ENCODE peak calls at places on chromosomes 7 and 10, in six cellular contexts. J is ovary, V is BJ, G is SK-N-SH, A is lower leg skin, Y is dorsolateral prefrontal cortex. T is an unnamed sample.

GRCh38 chr10:23316406-23316805 is 28.2 kb downstream of the C10orf67 start:
- DNase-seq in G (no peak), J (no peak), Y (no peak), V (no peak), A (no peak), T (no peak)

GRCh38 chr7:143018931-143019330 is 8.0 kb downstream of the OR9A2 start:
- DNase-seq in V (no peak), Y (no peak), A (no peak), G (no peak), J (no peak), T (no peak)

GRCh38 chr7:70512144-70512543 is 619.8 kb upstream of the GALNT17 start:
- DNase-seq in J (no peak), G (no peak), A (no peak), V (no peak), Y (no peak), T (no peak)

GRCh38 chr10:80599424-80599847 is 61.7 kb downstream of the SH2D4B start:
- DNase-seq in V (no peak), G (peak; percentile 58), J (no peak), Y (no peak), A (peak; percentile 70), T (no peak)

GRCh38 chr10:122850705-122851640 is 5.3 kb upstream of the CUZD1 start:
- DNase-seq in G (no peak), J (no peak), Y (no peak), A (no peak), V (no peak), T (no peak)

GRCh38 chr7:25385731-25386136 is 157.4 kb upstream of the NPVF start:
- DNase-seq in A (no peak), J (no peak), Y (no peak), G (no peak), V (no peak), T (no peak)

GRCh38 chr10:29861811-29862505 is 197.4 kb downstream of the JCAD start:
- DNase-seq in J (no peak), Y (no peak), A (no peak), V (peak; percentile 53), G (no peak), T (no peak)

GRCh38 chr10:69087600-69088470 is at the start of gene SRGN:
- DNase-seq in J (no peak), V (no peak), Y (peak; percentile 48), A (peak; percentile 90), G (no peak), T (peak; percentile 71)

GRCh38 chr7:33262476-33262875 is 133.1 kb downstream of the BBS9 start:
- DNase-seq in G (no peak), J (no peak), A (no peak), V (no peak), Y (no peak), T (no peak)

GRCh38 chr10:90652519-90652918 is 205.3 kb downstream of the HTR7 start:
- DNase-seq in G (no peak), A (no peak), Y (no peak), J (no peak), V (no peak), T (no peak)
- TF ChIP-seq CTCF in G (peak; percentile 29), A (no peak), Y (no peak), J (no peak), V (peak; percentile 58), T (no peak)

GRCh38 chr7:129503725-129504124 is 1.4 kb downstream of the SMKR1 start:
- DNase-seq in J (no peak), Y (no peak), A (peak; percentile 32), G (no peak), V (no peak), T (no peak)

GRCh38 chr7:129499915-129500463 is 2.3 kb upstream of the SMKR1 start:
- DNase-seq in G (no peak), V (no peak), Y (no peak), A (peak; percentile 36), J (no peak), T (no peak)

GRCh38 chr7:129498021-129498420 is 4.3 kb upstream of the SMKR1 start:
- DNase-seq in V (no peak), A (peak; percentile 37), Y (no peak), J (no peak), G (no peak), T (no peak)

GRCh38 chr7:129501760-129502707 is at the start of gene SMKR1:
- DNase-seq in V (no peak), J (peak; percentile 83), G (peak; percentile 99), Y (peak; percentile 60), A (peak; percentile 92), T (peak; percentile 67)

GRCh38 chr7:129502708-129503685 is 666 bp downstream of the SMKR1 start:
- DNase-seq in A (peak; percentile 83), V (no peak), G (peak; percentile 90), Y (no peak), J (no peak), T (no peak)
- TF ChIP-seq CTCF in A (no peak), V (peak; percentile 22), G (peak; percentile 39), Y (no peak), J (no peak), T (no peak)

DNA sequence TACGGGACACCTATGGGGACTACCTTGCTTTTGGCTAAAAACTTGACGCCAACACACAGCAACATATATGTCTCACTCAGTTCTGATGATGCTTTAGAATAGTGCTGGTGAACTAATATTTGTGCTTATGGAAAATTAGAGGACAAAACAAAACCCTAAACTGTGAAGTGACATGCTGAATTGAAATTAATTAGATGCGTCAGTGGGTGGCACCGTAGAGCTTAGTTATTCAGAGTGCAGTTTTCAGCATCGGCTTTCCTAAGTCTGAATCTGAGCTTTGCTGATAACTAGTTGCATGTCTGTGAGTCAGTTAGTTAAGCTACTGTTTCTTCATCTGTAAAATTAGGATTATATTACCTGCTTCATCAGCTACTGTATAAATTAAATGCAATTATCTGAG is 245.0 kb upstream of the SORCS1 start:
- DNase-seq in J (no peak), Y (no peak), V (no peak), G (no peak), A (no peak), T (no peak)
- TF ChIP-seq CTCF in J (no peak), Y (peak; percentile 37), V (peak; percentile 13), G (peak; percentile 62), A (no peak), T (no peak)

GRCh38 chr7:130148561-130148960 is 56.6 kb downstream of the TMEM209 start:
- DNase-seq in G (no peak), V (no peak), A (peak; percentile 34), J (no peak), Y (no peak), T (no peak)
- TF ChIP-seq CTCF in G (no peak), V (no peak), A (no peak), J (no peak), Y (no peak), T (no peak)

DNA sequence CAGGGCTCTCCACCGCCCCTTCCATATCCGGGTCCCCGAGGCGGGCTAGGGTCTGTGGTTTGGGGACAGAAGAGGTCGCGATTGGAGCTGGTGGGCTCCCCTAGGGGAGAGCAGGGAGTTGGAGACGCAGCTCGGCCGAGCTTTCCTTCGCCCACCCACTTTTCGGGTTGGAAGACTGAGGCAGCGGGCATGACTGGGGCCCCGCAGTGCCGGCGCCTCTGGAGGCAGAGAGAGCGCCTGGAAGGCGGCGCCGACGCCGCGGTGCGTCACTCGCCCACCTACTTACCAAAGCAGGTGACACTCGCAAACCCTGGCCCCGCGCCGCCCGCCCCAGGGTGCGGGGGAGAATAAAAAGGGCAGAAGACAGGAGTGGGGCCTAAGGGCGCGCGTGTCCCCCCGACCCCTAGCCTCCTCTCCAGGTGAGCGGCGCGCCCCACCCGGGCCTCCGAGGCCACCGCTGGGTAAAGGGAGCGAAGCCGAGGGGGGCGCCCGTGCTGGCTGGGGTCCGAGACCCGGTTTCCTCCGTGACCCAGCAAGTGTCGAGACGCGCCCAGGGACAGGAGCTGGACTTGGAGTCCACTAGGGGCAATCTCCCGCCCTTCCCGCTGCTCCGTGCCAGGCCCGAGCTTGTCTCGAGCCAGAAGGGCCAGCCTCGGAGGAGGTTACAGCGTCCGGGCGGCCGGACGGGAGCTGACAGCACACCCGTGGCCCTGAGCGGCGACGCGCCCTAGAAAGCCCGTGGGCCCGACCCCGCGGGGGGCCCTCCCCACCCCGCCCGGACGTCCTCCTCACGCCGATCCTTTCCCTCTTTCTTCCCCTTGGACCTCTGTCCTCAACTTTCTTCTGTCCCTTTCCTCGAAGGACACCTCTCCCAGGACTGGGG is 34.4 kb upstream of the GRID1 start:
- DNase-seq in Y (peak; percentile 52), A (peak; percentile 89), V (no peak), J (peak; percentile 57), G (peak; percentile 81), T (peak; percentile 42)
- TF ChIP-seq CTCF in Y (peak; percentile 8), A (no peak), V (peak; percentile 47), J (no peak), G (peak; percentile 32), T (no peak)

GRCh38 chr10:18689498-18689897 is 30.3 kb downstream of the ARL5B start:
- DNase-seq in G (peak; percentile 43), A (no peak), V (no peak), J (no peak), Y (no peak), T (no peak)
- TF ChIP-seq CTCF in G (peak; percentile 73), A (no peak), V (peak; percentile 36), J (no peak), Y (peak; percentile 39), T (no peak)

GRCh38 chr10:59435707-59436106 is 73.4 kb upstream of the FAM13C start:
- DNase-seq in A (no peak), Y (no peak), V (no peak), G (no peak), J (no peak), T (no peak)

GRCh38 chr10:59432207-59432900 is 70.0 kb upstream of the FAM13C start:
- DNase-seq in V (no peak), A (no peak), J (no peak), Y (no peak), G (no peak), T (no peak)

GRCh38 chr10:59433720-59434428 is 71.5 kb upstream of the FAM13C start:
- DNase-seq in Y (no peak), G (no peak), V (no peak), J (no peak), A (no peak), T (no peak)

DNA sequence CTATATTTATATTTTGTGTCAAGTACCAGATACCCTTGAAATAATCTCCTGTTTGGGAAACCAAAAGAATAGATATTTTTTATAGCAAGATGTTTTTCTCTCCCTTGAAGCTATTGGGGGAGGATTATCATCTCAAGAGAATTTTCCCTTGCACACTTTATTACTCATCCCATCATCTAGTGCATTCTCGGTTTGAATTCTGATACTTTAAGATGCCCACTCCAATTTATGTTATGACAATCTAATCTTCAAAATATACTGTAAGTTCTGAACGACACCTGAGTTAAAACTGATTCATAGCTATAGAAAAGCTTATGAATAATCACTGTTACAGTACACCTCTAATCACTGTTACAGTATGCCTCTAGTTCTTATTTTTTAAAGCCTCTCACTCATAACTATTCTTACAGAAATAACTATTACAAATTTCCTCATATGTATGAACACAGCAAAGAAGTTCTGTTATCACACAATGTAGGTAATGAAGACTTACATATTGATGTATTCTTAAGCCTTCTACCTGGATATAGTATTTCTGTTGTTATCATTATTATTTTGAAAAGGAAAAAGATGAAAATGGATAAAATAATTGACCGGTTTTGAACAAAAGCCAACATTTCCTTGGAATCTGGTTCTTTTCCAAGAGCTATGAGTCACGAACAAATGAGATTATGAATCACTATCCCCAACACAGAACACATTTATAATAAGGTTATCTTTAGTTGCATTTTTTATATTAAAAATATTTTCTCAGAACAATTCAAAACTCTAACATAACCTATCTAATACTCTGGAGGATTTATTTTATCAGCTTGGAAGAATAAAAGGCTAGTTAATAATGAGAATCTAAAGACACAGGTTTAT is 72.3 kb upstream of the FAM13C start:
- DNase-seq in A (no peak), G (no peak), V (no peak), J (no peak), Y (no peak), T (no peak)
- TF ChIP-seq CTCF in A (no peak), G (no peak), V (no peak), J (no peak), Y (no peak), T (no peak)

T was measured in breast epithelium.